ENCODE peak calls at places on chromosomes 6 and 20, in nine cellular contexts. One of them, this sample, is unnamed.

GRCh38 chr6:157556671-157557430 is 175.9 kb downstream of the ZDHHC14 start:
- DNase-seq in A549: no peak
- DNase-seq in right lobe of liver: peak
- DNase-seq in body of pancreas: peak
- DNase-seq in endothelial cell of umbilical vein: no peak
- DNase-seq in heart left ventricle: no peak
- DNase-seq in ovary: no peak
- DNase-seq in Peyer's patch: no peak
- DNase-seq in HepG2: no peak
- DNase-seq in this sample: no peak

GRCh38 chr20:35541118-35541782 is 628 bp upstream of the ERGIC3 start:
- DNase-seq in A549: no peak
- DNase-seq in right lobe of liver: no peak
- DNase-seq in body of pancreas: no peak
- DNase-seq in endothelial cell of umbilical vein: no peak
- DNase-seq in heart left ventricle: no peak
- DNase-seq in ovary: no peak
- DNase-seq in Peyer's patch: no peak
- DNase-seq in HepG2: no peak
- DNase-seq in this sample: no peak

GRCh38 chr6:121688974-121689373 is 253.5 kb downstream of the GJA1 start:
- DNase-seq in A549: no peak
- DNase-seq in right lobe of liver: no peak
- DNase-seq in body of pancreas: no peak
- DNase-seq in endothelial cell of umbilical vein: no peak
- DNase-seq in heart left ventricle: no peak
- DNase-seq in ovary: no peak
- DNase-seq in Peyer's patch: no peak
- DNase-seq in HepG2: no peak
- DNase-seq in this sample: no peak

GRCh38 chr20:11672959-11673358 is 244.7 kb upstream of the BTBD3 start:
- DNase-seq in A549: no peak
- DNase-seq in right lobe of liver: no peak
- DNase-seq in body of pancreas: no peak
- DNase-seq in endothelial cell of umbilical vein: no peak
- DNase-seq in heart left ventricle: no peak
- DNase-seq in ovary: no peak
- DNase-seq in Peyer's patch: no peak
- DNase-seq in HepG2: no peak
- DNase-seq in this sample: no peak

GRCh38 chr6:72132851-72133250 is 246.5 kb downstream of the RIMS1 start:
- DNase-seq in A549: no peak
- DNase-seq in right lobe of liver: no peak
- DNase-seq in body of pancreas: no peak
- DNase-seq in endothelial cell of umbilical vein: no peak
- DNase-seq in heart left ventricle: no peak
- DNase-seq in ovary: no peak
- DNase-seq in Peyer's patch: no peak
- DNase-seq in HepG2: no peak
- DNase-seq in this sample: no peak

GRCh38 chr6:24775520-24776058 is 852 bp downstream of the GMNN start:
- DNase-seq in A549: no peak
- DNase-seq in right lobe of liver: no peak
- DNase-seq in body of pancreas: peak
- DNase-seq in endothelial cell of umbilical vein: no peak
- DNase-seq in heart left ventricle: no peak
- DNase-seq in ovary: no peak
- DNase-seq in Peyer's patch: no peak
- DNase-seq in HepG2: peak
- DNase-seq in this sample: no peak

GRCh38 chr6:122553697-122554096 is 56.5 kb upstream of the PKIB start:
- DNase-seq in A549: no peak
- DNase-seq in right lobe of liver: no peak
- DNase-seq in body of pancreas: no peak
- DNase-seq in endothelial cell of umbilical vein: no peak
- DNase-seq in heart left ventricle: no peak
- DNase-seq in ovary: no peak
- DNase-seq in Peyer's patch: no peak
- DNase-seq in HepG2: no peak
- DNase-seq in this sample: no peak

GRCh38 chr6:6751615-6752014 is 163.1 kb downstream of the LY86 start:
- DNase-seq in A549: no peak
- DNase-seq in right lobe of liver: no peak
- DNase-seq in body of pancreas: no peak
- DNase-seq in endothelial cell of umbilical vein: no peak
- DNase-seq in heart left ventricle: peak
- DNase-seq in ovary: no peak
- DNase-seq in Peyer's patch: peak
- DNase-seq in HepG2: no peak
- DNase-seq in this sample: no peak

GRCh38 chr6:39029156-39030011 is 19.2 kb upstream of the GLP1R start:
- DNase-seq in A549: peak
- DNase-seq in right lobe of liver: peak
- DNase-seq in body of pancreas: peak
- DNase-seq in endothelial cell of umbilical vein: peak
- DNase-seq in heart left ventricle: no peak
- DNase-seq in ovary: no peak
- DNase-seq in Peyer's patch: peak
- DNase-seq in HepG2: peak
- DNase-seq in this sample: peak

GRCh38 chr6:137013738-137014602 is 30.8 kb downstream of the IL20RA start:
- DNase-seq in A549: peak
- DNase-seq in right lobe of liver: no peak
- DNase-seq in body of pancreas: no peak
- DNase-seq in endothelial cell of umbilical vein: peak
- DNase-seq in heart left ventricle: no peak
- DNase-seq in ovary: no peak
- DNase-seq in Peyer's patch: no peak
- DNase-seq in HepG2: peak
- DNase-seq in this sample: peak

GRCh38 chr6:387293-387694 is 4.3 kb upstream of the IRF4 start:
- DNase-seq in A549: no peak
- DNase-seq in right lobe of liver: no peak
- DNase-seq in body of pancreas: no peak
- DNase-seq in endothelial cell of umbilical vein: no peak
- DNase-seq in heart left ventricle: no peak
- DNase-seq in ovary: no peak
- DNase-seq in Peyer's patch: no peak
- DNase-seq in HepG2: no peak
- DNase-seq in this sample: no peak

GRCh38 chr6:167469655-167470054 is 144.8 kb downstream of the TTLL2 start:
- DNase-seq in A549: no peak
- DNase-seq in right lobe of liver: no peak
- DNase-seq in body of pancreas: no peak
- DNase-seq in endothelial cell of umbilical vein: no peak
- DNase-seq in heart left ventricle: peak
- DNase-seq in ovary: peak
- DNase-seq in Peyer's patch: no peak
- DNase-seq in HepG2: no peak
- DNase-seq in this sample: no peak

GRCh38 chr6:167472876-167473275 is 148.0 kb downstream of the TTLL2 start:
- DNase-seq in A549: no peak
- DNase-seq in right lobe of liver: no peak
- DNase-seq in body of pancreas: no peak
- DNase-seq in endothelial cell of umbilical vein: no peak
- DNase-seq in heart left ventricle: no peak
- DNase-seq in ovary: no peak
- DNase-seq in Peyer's patch: no peak
- DNase-seq in HepG2: no peak
- DNase-seq in this sample: no peak

GRCh38 chr6:167470836-167471547 is 146.1 kb downstream of the TTLL2 start:
- DNase-seq in A549: no peak
- DNase-seq in right lobe of liver: no peak
- DNase-seq in body of pancreas: no peak
- DNase-seq in endothelial cell of umbilical vein: no peak
- DNase-seq in heart left ventricle: no peak
- DNase-seq in ovary: no peak
- DNase-seq in Peyer's patch: no peak
- DNase-seq in HepG2: no peak
- DNase-seq in this sample: no peak

GRCh38 chr6:167470101-167470835 is 145.4 kb downstream of the TTLL2 start:
- DNase-seq in A549: no peak
- DNase-seq in right lobe of liver: no peak
- DNase-seq in body of pancreas: no peak
- DNase-seq in endothelial cell of umbilical vein: no peak
- DNase-seq in heart left ventricle: no peak
- DNase-seq in ovary: no peak
- DNase-seq in Peyer's patch: no peak
- DNase-seq in HepG2: no peak
- DNase-seq in this sample: no peak

GRCh38 chr6:167471548-167471930 is 146.7 kb downstream of the TTLL2 start:
- DNase-seq in A549: no peak
- DNase-seq in right lobe of liver: no peak
- DNase-seq in body of pancreas: no peak
- DNase-seq in endothelial cell of umbilical vein: no peak
- DNase-seq in heart left ventricle: no peak
- DNase-seq in ovary: no peak
- DNase-seq in Peyer's patch: no peak
- DNase-seq in HepG2: no peak
- DNase-seq in this sample: no peak
- TF ChIP-seq POLR2A in A549: no peak
- TF ChIP-seq POLR2A in right lobe of liver: no peak
- TF ChIP-seq POLR2A in body of pancreas: no peak
- TF ChIP-seq POLR2A in endothelial cell of umbilical vein: no peak
- TF ChIP-seq POLR2A in heart left ventricle: no peak
- TF ChIP-seq POLR2A in ovary: no peak
- TF ChIP-seq POLR2A in Peyer's patch: no peak
- TF ChIP-seq POLR2A in HepG2: no peak
- TF ChIP-seq POLR2A in this sample: no peak

DNA sequence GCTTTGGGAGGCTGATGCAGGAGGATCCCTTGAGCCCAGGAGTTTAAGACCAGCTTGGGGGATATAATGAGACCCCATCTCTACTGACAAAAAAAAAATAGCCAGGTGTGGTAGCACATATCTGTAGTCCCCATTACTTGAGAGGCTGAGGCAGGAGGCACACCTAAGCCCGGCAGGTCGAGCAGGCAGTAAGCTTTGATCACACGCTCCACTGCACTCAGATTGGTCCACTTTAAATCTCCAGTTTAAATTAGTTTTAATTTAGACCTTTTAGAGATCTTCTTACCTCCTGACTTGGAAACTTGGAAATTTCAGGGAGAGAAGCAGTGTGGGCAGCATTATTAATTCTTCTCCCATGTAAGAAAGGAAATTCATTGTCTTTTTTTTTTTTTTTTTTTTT is 16.8 kb upstream of the PLCB4 start:
- DNase-seq in A549: no peak
- DNase-seq in right lobe of liver: no peak
- DNase-seq in body of pancreas: no peak
- DNase-seq in endothelial cell of umbilical vein: no peak
- DNase-seq in heart left ventricle: no peak
- DNase-seq in ovary: no peak
- DNase-seq in Peyer's patch: no peak
- DNase-seq in HepG2: no peak
- DNase-seq in this sample: no peak
- TF ChIP-seq POLR2A in A549: no peak
- TF ChIP-seq POLR2A in right lobe of liver: no peak
- TF ChIP-seq POLR2A in body of pancreas: no peak
- TF ChIP-seq POLR2A in endothelial cell of umbilical vein: no peak
- TF ChIP-seq POLR2A in heart left ventricle: no peak
- TF ChIP-seq POLR2A in ovary: no peak
- TF ChIP-seq POLR2A in Peyer's patch: no peak
- TF ChIP-seq POLR2A in HepG2: no peak
- TF ChIP-seq POLR2A in this sample: no peak

GRCh38 chr6:15504581-15505350 is 158.1 kb downstream of the DTNBP1 start:
- DNase-seq in A549: no peak
- DNase-seq in right lobe of liver: peak
- DNase-seq in body of pancreas: peak
- DNase-seq in endothelial cell of umbilical vein: peak
- DNase-seq in heart left ventricle: peak
- DNase-seq in ovary: peak
- DNase-seq in Peyer's patch: no peak
- DNase-seq in HepG2: peak
- DNase-seq in this sample: peak
- TF ChIP-seq POLR2A in A549: no peak
- TF ChIP-seq POLR2A in right lobe of liver: no peak
- TF ChIP-seq POLR2A in body of pancreas: no peak
- TF ChIP-seq POLR2A in endothelial cell of umbilical vein: no peak
- TF ChIP-seq POLR2A in heart left ventricle: no peak
- TF ChIP-seq POLR2A in ovary: no peak
- TF ChIP-seq POLR2A in Peyer's patch: no peak
- TF ChIP-seq POLR2A in HepG2: no peak
- TF ChIP-seq POLR2A in this sample: no peak

GRCh38 chr20:17940447-17940971 is 28.1 kb downstream of the SNX5 start:
- DNase-seq in A549: no peak
- DNase-seq in right lobe of liver: no peak
- DNase-seq in body of pancreas: no peak
- DNase-seq in endothelial cell of umbilical vein: no peak
- DNase-seq in heart left ventricle: no peak
- DNase-seq in ovary: no peak
- DNase-seq in Peyer's patch: no peak
- DNase-seq in HepG2: no peak
- DNase-seq in this sample: no peak

GRCh38 chr20:17943343-17943742 is 25.3 kb downstream of the SNX5 start:
- DNase-seq in A549: no peak
- DNase-seq in right lobe of liver: no peak
- DNase-seq in body of pancreas: no peak
- DNase-seq in endothelial cell of umbilical vein: no peak
- DNase-seq in heart left ventricle: no peak
- DNase-seq in ovary: no peak
- DNase-seq in Peyer's patch: no peak
- DNase-seq in HepG2: no peak
- DNase-seq in this sample: no peak

GRCh38 chr20:17939622-17940446 is 28.8 kb downstream of the SNX5 start:
- DNase-seq in A549: no peak
- DNase-seq in right lobe of liver: no peak
- DNase-seq in body of pancreas: no peak
- DNase-seq in endothelial cell of umbilical vein: no peak
- DNase-seq in heart left ventricle: no peak
- DNase-seq in ovary: no peak
- DNase-seq in Peyer's patch: no peak
- DNase-seq in HepG2: no peak
- DNase-seq in this sample: no peak

GRCh38 chr20:17941826-17942196 is 26.8 kb downstream of the SNX5 start:
- DNase-seq in A549: no peak
- DNase-seq in right lobe of liver: no peak
- DNase-seq in body of pancreas: no peak
- DNase-seq in endothelial cell of umbilical vein: no peak
- DNase-seq in heart left ventricle: no peak
- DNase-seq in ovary: no peak
- DNase-seq in Peyer's patch: no peak
- DNase-seq in HepG2: no peak
- DNase-seq in this sample: no peak

GRCh38 chr20:17941087-17941825 is 27.3 kb downstream of the SNX5 start:
- DNase-seq in A549: no peak
- DNase-seq in right lobe of liver: no peak
- DNase-seq in body of pancreas: no peak
- DNase-seq in endothelial cell of umbilical vein: no peak
- DNase-seq in heart left ventricle: no peak
- DNase-seq in ovary: no peak
- DNase-seq in Peyer's patch: no peak
- DNase-seq in HepG2: no peak
- DNase-seq in this sample: no peak
- TF ChIP-seq POLR2A in A549: no peak
- TF ChIP-seq POLR2A in right lobe of liver: no peak
- TF ChIP-seq POLR2A in body of pancreas: no peak
- TF ChIP-seq POLR2A in endothelial cell of umbilical vein: peak
- TF ChIP-seq POLR2A in heart left ventricle: no peak
- TF ChIP-seq POLR2A in ovary: no peak
- TF ChIP-seq POLR2A in Peyer's patch: no peak
- TF ChIP-seq POLR2A in HepG2: peak
- TF ChIP-seq POLR2A in this sample: no peak

GRCh38 chr6:125097186-125097585 is 56.4 kb upstream of the TPD52L1 start:
- DNase-seq in A549: no peak
- DNase-seq in right lobe of liver: no peak
- DNase-seq in body of pancreas: no peak
- DNase-seq in endothelial cell of umbilical vein: no peak
- DNase-seq in heart left ventricle: no peak
- DNase-seq in ovary: no peak
- DNase-seq in Peyer's patch: no peak
- DNase-seq in HepG2: no peak
- DNase-seq in this sample: no peak
- TF ChIP-seq POLR2A in A549: no peak
- TF ChIP-seq POLR2A in right lobe of liver: no peak
- TF ChIP-seq POLR2A in body of pancreas: no peak
- TF ChIP-seq POLR2A in endothelial cell of umbilical vein: no peak
- TF ChIP-seq POLR2A in heart left ventricle: no peak
- TF ChIP-seq POLR2A in ovary: no peak
- TF ChIP-seq POLR2A in Peyer's patch: no peak
- TF ChIP-seq POLR2A in HepG2: no peak
- TF ChIP-seq POLR2A in this sample: no peak